ENCODE peak calls at places on chromosomes 13 and 19, in four cellular contexts. X, V, U and W are unnamed samples.

GRCh38 chr19:41615207-41615606 is 11.7 kb downstream of the CEACAM4 start:
- DNase-seq in X (no peak), V (no peak), U (no peak), W (no peak)

GRCh38 chr13:26880741-26881140 is 120.2 kb upstream of the GPR12 start:
- DNase-seq in X (no peak), V (no peak), U (no peak), W (no peak)

GRCh38 chr13:31056650-31057275 is 104.9 kb downstream of the HSPH1 start:
- DNase-seq in X (no peak), V (no peak), U (no peak), W (no peak)

GRCh38 chr13:58298556-58299135 is 667.1 kb downstream of the PCDH17 start:
- DNase-seq in X (no peak), V (no peak), U (no peak), W (no peak)

GRCh38 chr13:30803791-30804190 is 68.4 kb downstream of the ALOX5AP start:
- DNase-seq in X (no peak), V (no peak), U (no peak), W (no peak)

GRCh38 chr19:1098177-1099051 is 3.2 kb upstream of the POLR2E start:
- DNase-seq in X (no peak), V (peak; percentile 50), U (no peak), W (no peak)

GRCh38 chr19:41860419-41861097 is 503 bp downstream of the RPS19 start:
- DNase-seq in X (peak; percentile 56), V (no peak), U (no peak), W (no peak)

GRCh38 chr13:61777281-61777680 is 361.6 kb upstream of the PCDH20 start:
- DNase-seq in X (no peak), V (no peak), U (no peak), W (no peak)

GRCh38 chr19:15240539-15240938 is 8.3 kb upstream of the EPHX3 start:
- DNase-seq in X (no peak), V (no peak), U (no peak), W (no peak)

GRCh38 chr19:412356-413355 is 3.7 kb upstream of the C2CD4C start:
- DNase-seq in X (no peak), V (no peak), U (no peak), W (no peak)

GRCh38 chr19:18225355-18225701 is 910 bp downstream of the PDE4C start:
- DNase-seq in X (no peak), V (no peak), U (no peak), W (no peak)

GRCh38 chr13:65829241-65830008 is 1400.7 kb downstream of the PCDH9 start:
- DNase-seq in X (no peak), V (no peak), U (no peak), W (no peak)

GRCh38 chr19:5974721-5975387 is 3.1 kb downstream of the RANBP3 start:
- DNase-seq in X (peak; percentile 65), V (no peak), U (no peak), W (no peak)

GRCh38 chr13:63605403-63605802 is 2189.8 kb upstream of the PCDH20 start:
- DNase-seq in X (no peak), V (no peak), U (no peak), W (no peak)